ENCODE peak calls at places on chromosome 6, in eight cellular contexts. One of them, this sample, is unnamed.

GRCh38 chr6:130409394-130410095 is 43.7 kb downstream of the TMEM200A start:
- DNase-seq in transverse colon: no peak
- DNase-seq in astrocyte: no peak
- DNase-seq in heart right ventricle: no peak
- DNase-seq in CD8-positive, alpha-beta T cell: no peak
- DNase-seq in left ventricle myocardium inferior: no peak
- DNase-seq in lower lobe of right lung: no peak
- DNase-seq in fibroblast of lung: no peak
- DNase-seq in this sample: no peak

GRCh38 chr6:105087571-105088211 is 92.1 kb downstream of the POPDC3 start:
- DNase-seq in left ventricle myocardium inferior: no peak
- DNase-seq in CD8-positive, alpha-beta T cell: no peak
- DNase-seq in heart right ventricle: no peak
- DNase-seq in fibroblast of lung: peak; percentile 53
- DNase-seq in transverse colon: peak; percentile 23
- DNase-seq in lower lobe of right lung: no peak
- DNase-seq in astrocyte: peak; percentile 24
- DNase-seq in this sample: peak; percentile 31

GRCh38 chr6:41757931-41758640 is 10.9 kb upstream of the PGC start:
- DNase-seq in transverse colon: no peak
- DNase-seq in heart right ventricle: no peak
- DNase-seq in CD8-positive, alpha-beta T cell: no peak
- DNase-seq in fibroblast of lung: peak; percentile 48
- DNase-seq in astrocyte: peak; percentile 25
- DNase-seq in left ventricle myocardium inferior: no peak
- DNase-seq in lower lobe of right lung: peak; percentile 7
- DNase-seq in this sample: no peak

GRCh38 chr6:31901415-31901952 is 402 bp downstream of the ZBTB12 start:
- DNase-seq in transverse colon: peak; percentile 68
- DNase-seq in CD8-positive, alpha-beta T cell: peak; percentile 58
- DNase-seq in astrocyte: peak; percentile 32
- DNase-seq in left ventricle myocardium inferior: peak; percentile 69
- DNase-seq in heart right ventricle: peak; percentile 66
- DNase-seq in lower lobe of right lung: peak; percentile 75
- DNase-seq in fibroblast of lung: peak; percentile 62
- DNase-seq in this sample: peak; percentile 78

GRCh38 chr6:167102318-167102717 is 20.6 kb upstream of the CCR6 start:
- DNase-seq in fibroblast of lung: no peak
- DNase-seq in astrocyte: no peak
- DNase-seq in heart right ventricle: no peak
- DNase-seq in lower lobe of right lung: no peak
- DNase-seq in transverse colon: no peak
- DNase-seq in left ventricle myocardium inferior: no peak
- DNase-seq in CD8-positive, alpha-beta T cell: no peak
- DNase-seq in this sample: no peak

GRCh38 chr6:80382796-80383195 is 276.3 kb downstream of the BCKDHB start:
- DNase-seq in left ventricle myocardium inferior: no peak
- DNase-seq in heart right ventricle: no peak
- DNase-seq in fibroblast of lung: peak; percentile 42
- DNase-seq in lower lobe of right lung: no peak
- DNase-seq in transverse colon: no peak
- DNase-seq in astrocyte: peak; percentile 24
- DNase-seq in CD8-positive, alpha-beta T cell: no peak
- DNase-seq in this sample: no peak

GRCh38 chr6:52157301-52157930 is 28.8 kb upstream of the IL17A start:
- DNase-seq in lower lobe of right lung: no peak
- DNase-seq in transverse colon: no peak
- DNase-seq in left ventricle myocardium inferior: no peak
- DNase-seq in astrocyte: no peak
- DNase-seq in heart right ventricle: no peak
- DNase-seq in CD8-positive, alpha-beta T cell: no peak
- DNase-seq in fibroblast of lung: peak; percentile 7
- DNase-seq in this sample: no peak

GRCh38 chr6:138293428-138293827 is 75.1 kb upstream of the PBOV1 start:
- DNase-seq in CD8-positive, alpha-beta T cell: no peak
- DNase-seq in left ventricle myocardium inferior: no peak
- DNase-seq in heart right ventricle: no peak
- DNase-seq in lower lobe of right lung: no peak
- DNase-seq in transverse colon: no peak
- DNase-seq in astrocyte: peak; percentile 45
- DNase-seq in fibroblast of lung: peak; percentile 59
- DNase-seq in this sample: no peak

GRCh38 chr6:90425161-90425641 is 128.6 kb upstream of the BACH2 start:
- DNase-seq in heart right ventricle: no peak
- DNase-seq in fibroblast of lung: no peak
- DNase-seq in CD8-positive, alpha-beta T cell: no peak
- DNase-seq in transverse colon: no peak
- DNase-seq in astrocyte: no peak
- DNase-seq in lower lobe of right lung: no peak
- DNase-seq in left ventricle myocardium inferior: no peak
- DNase-seq in this sample: no peak

GRCh38 chr6:36754582-36755434 is 57.2 kb downstream of the RAB44 start:
- DNase-seq in fibroblast of lung: no peak
- DNase-seq in heart right ventricle: no peak
- DNase-seq in left ventricle myocardium inferior: no peak
- DNase-seq in astrocyte: no peak
- DNase-seq in transverse colon: no peak
- DNase-seq in CD8-positive, alpha-beta T cell: no peak
- DNase-seq in lower lobe of right lung: no peak
- DNase-seq in this sample: no peak

GRCh38 chr6:149235130-149235561 is 82.4 kb upstream of the TAB2 start:
- DNase-seq in fibroblast of lung: peak; percentile 95
- DNase-seq in heart right ventricle: no peak
- DNase-seq in transverse colon: peak; percentile 33
- DNase-seq in left ventricle myocardium inferior: no peak
- DNase-seq in CD8-positive, alpha-beta T cell: no peak
- DNase-seq in lower lobe of right lung: no peak
- DNase-seq in astrocyte: peak; percentile 92
- DNase-seq in this sample: peak; percentile 79

GRCh38 chr6:40556023-40556422 is 31.1 kb downstream of the LRFN2 start:
- DNase-seq in fibroblast of lung: no peak
- DNase-seq in left ventricle myocardium inferior: no peak
- DNase-seq in lower lobe of right lung: no peak
- DNase-seq in CD8-positive, alpha-beta T cell: no peak
- DNase-seq in heart right ventricle: no peak
- DNase-seq in transverse colon: no peak
- DNase-seq in astrocyte: no peak
- DNase-seq in this sample: no peak

GRCh38 chr6:156933201-156934053 is 156.2 kb downstream of the ARID1B start:
- DNase-seq in fibroblast of lung: no peak
- DNase-seq in lower lobe of right lung: peak; percentile 67
- DNase-seq in left ventricle myocardium inferior: no peak
- DNase-seq in astrocyte: no peak
- DNase-seq in CD8-positive, alpha-beta T cell: no peak
- DNase-seq in transverse colon: peak; percentile 76
- DNase-seq in heart right ventricle: no peak
- DNase-seq in this sample: no peak

GRCh38 chr6:110999634-111000270 is 17.9 kb downstream of the RPF2 start:
- DNase-seq in astrocyte: peak; percentile 12
- DNase-seq in heart right ventricle: no peak
- DNase-seq in fibroblast of lung: peak; percentile 11
- DNase-seq in lower lobe of right lung: no peak
- DNase-seq in transverse colon: no peak
- DNase-seq in left ventricle myocardium inferior: no peak
- DNase-seq in CD8-positive, alpha-beta T cell: no peak
- DNase-seq in this sample: no peak

GRCh38 chr6:8389034-8389818 is 46.1 kb downstream of the SLC35B3 start:
- DNase-seq in astrocyte: no peak
- DNase-seq in lower lobe of right lung: no peak
- DNase-seq in fibroblast of lung: no peak
- DNase-seq in transverse colon: peak; percentile 18
- DNase-seq in CD8-positive, alpha-beta T cell: no peak
- DNase-seq in heart right ventricle: no peak
- DNase-seq in left ventricle myocardium inferior: no peak
- DNase-seq in this sample: no peak

DNA sequence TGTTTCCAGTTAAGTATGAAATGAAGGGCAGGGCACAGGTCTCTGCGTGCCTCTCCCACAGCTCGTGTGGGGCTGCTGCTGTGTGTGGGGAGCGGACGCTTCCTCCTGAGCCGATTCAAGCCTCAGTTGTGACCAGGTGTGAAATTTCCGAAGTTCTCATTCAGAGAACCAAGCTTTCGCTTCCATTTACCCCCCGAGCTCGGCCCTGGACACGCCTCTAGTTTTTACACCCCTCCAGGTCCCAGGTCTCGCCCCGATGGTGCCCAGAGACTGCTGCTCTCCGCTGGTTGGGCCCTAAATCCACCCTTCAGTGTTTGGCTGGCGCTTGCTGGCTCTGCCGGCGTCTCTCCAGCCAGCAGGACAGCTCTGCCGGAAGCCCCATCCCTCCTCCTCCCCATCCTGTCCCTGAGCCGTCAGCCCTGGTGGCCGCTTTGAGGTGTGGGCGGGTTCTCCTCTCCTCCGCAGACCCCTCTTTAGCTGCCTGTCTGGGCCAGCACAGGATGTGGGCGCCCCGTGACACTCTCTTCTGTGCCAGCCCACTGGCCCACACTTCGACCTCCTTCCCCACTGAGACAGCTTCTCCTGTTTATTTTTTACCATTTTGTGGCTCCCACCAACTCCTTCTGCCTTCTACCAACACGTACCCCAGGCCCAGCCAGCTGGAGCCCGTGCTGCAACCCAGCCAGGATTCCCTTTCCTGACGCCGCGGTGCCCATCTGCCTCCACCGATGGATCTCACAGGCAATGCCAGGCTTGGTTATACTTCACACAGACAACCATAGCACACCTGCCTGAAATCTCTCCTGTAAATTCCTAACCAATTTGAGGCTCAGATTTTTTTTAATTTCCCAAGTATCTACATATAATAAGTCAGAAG is 142.8 kb downstream of the DLL1 start:
- DNase-seq in heart right ventricle: no peak
- DNase-seq in astrocyte: no peak
- DNase-seq in CD8-positive, alpha-beta T cell: peak; percentile 46
- DNase-seq in lower lobe of right lung: peak; percentile 55
- DNase-seq in transverse colon: peak; percentile 28
- DNase-seq in fibroblast of lung: no peak
- DNase-seq in left ventricle myocardium inferior: no peak
- DNase-seq in this sample: no peak
- H3K9me3 ChIP-seq in heart right ventricle: no peaks in the 10 kb centered on the region
- H3K9me3 ChIP-seq in astrocyte: peaks cover 5% of the 10 kb centered on the region
- H3K9me3 ChIP-seq in CD8-positive, alpha-beta T cell: no peaks in the 10 kb centered on the region
- H3K9me3 ChIP-seq in lower lobe of right lung: no peaks in the 10 kb centered on the region
- H3K9me3 ChIP-seq in transverse colon: no peaks in the 10 kb centered on the region
- H3K9me3 ChIP-seq in fibroblast of lung: no peaks in the 10 kb centered on the region
- H3K9me3 ChIP-seq in left ventricle myocardium inferior: peaks cover 13% of the 10 kb centered on the region
- H3K9me3 ChIP-seq in this sample: no peaks in the 10 kb centered on the region

GRCh38 chr6:6323352-6323751 is 2.9 kb upstream of the F13A1 start:
- DNase-seq in transverse colon: no peak
- DNase-seq in CD8-positive, alpha-beta T cell: no peak
- DNase-seq in lower lobe of right lung: no peak
- DNase-seq in astrocyte: no peak
- DNase-seq in heart right ventricle: no peak
- DNase-seq in fibroblast of lung: no peak
- DNase-seq in left ventricle myocardium inferior: no peak
- DNase-seq in this sample: no peak

GRCh38 chr6:6317825-6318733 is 2.4 kb downstream of the F13A1 start:
- DNase-seq in left ventricle myocardium inferior: peak; percentile 72
- DNase-seq in heart right ventricle: peak; percentile 60
- DNase-seq in CD8-positive, alpha-beta T cell: no peak
- DNase-seq in astrocyte: no peak
- DNase-seq in fibroblast of lung: no peak
- DNase-seq in lower lobe of right lung: no peak
- DNase-seq in transverse colon: no peak
- DNase-seq in this sample: peak; percentile 86

GRCh38 chr6:6320901-6321300 is 439 bp upstream of the F13A1 start:
- DNase-seq in lower lobe of right lung: no peak
- DNase-seq in heart right ventricle: no peak
- DNase-seq in astrocyte: no peak
- DNase-seq in fibroblast of lung: peak; percentile 2
- DNase-seq in transverse colon: no peak
- DNase-seq in left ventricle myocardium inferior: no peak
- DNase-seq in CD8-positive, alpha-beta T cell: no peak
- DNase-seq in this sample: no peak

GRCh38 chr6:6317386-6317785 is 3.1 kb downstream of the F13A1 start:
- DNase-seq in fibroblast of lung: no peak
- DNase-seq in heart right ventricle: no peak
- DNase-seq in CD8-positive, alpha-beta T cell: no peak
- DNase-seq in transverse colon: no peak
- DNase-seq in lower lobe of right lung: no peak
- DNase-seq in left ventricle myocardium inferior: no peak
- DNase-seq in astrocyte: no peak
- DNase-seq in this sample: no peak

GRCh38 chr6:6319947-6320811 is at the start of gene F13A1:
- DNase-seq in transverse colon: peak; percentile 17
- DNase-seq in fibroblast of lung: no peak
- DNase-seq in left ventricle myocardium inferior: peak; percentile 32
- DNase-seq in heart right ventricle: peak; percentile 45
- DNase-seq in lower lobe of right lung: peak; percentile 51
- DNase-seq in astrocyte: no peak
- DNase-seq in CD8-positive, alpha-beta T cell: no peak
- DNase-seq in this sample: peak; percentile 32
- TF ChIP-seq CTCF in transverse colon: no peak
- TF ChIP-seq CTCF in fibroblast of lung: no peak
- TF ChIP-seq CTCF in left ventricle myocardium inferior: no peak
- TF ChIP-seq CTCF in heart right ventricle: no peak
- TF ChIP-seq CTCF in lower lobe of right lung: no peak
- TF ChIP-seq CTCF in astrocyte: no peak
- TF ChIP-seq CTCF in CD8-positive, alpha-beta T cell: no peak
- TF ChIP-seq CTCF in this sample: no peak

DNA sequence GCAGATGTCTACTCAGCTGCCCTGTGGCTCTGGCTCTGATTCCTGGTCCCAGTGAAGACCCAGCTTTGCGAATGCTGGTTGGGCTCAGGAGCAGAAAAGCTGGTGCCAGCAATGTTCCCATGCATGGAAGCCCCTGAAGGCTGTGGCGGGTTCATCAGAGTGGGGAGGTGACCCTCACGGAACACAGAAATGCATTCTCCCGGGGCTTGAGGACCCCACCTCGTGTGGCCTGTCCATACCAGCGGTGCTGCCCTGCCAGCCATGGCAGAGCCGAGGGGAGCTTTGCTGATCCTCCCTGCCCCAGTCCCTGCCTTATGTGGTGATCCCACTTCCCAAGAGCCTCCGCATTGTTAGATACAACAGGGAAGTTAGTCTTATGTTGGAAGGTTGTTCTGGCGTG is 157.7 kb upstream of the THBS2 start:
- DNase-seq in fibroblast of lung: no peak
- DNase-seq in left ventricle myocardium inferior: no peak
- DNase-seq in astrocyte: no peak
- DNase-seq in lower lobe of right lung: no peak
- DNase-seq in transverse colon: no peak
- DNase-seq in heart right ventricle: no peak
- DNase-seq in CD8-positive, alpha-beta T cell: no peak
- DNase-seq in this sample: no peak
- H3K9me3 ChIP-seq in fibroblast of lung: no peaks in the 10 kb centered on the region
- H3K9me3 ChIP-seq in left ventricle myocardium inferior: peaks cover 38% of the 10 kb centered on the region
- H3K9me3 ChIP-seq in astrocyte: peaks cover 2% of the 10 kb centered on the region
- H3K9me3 ChIP-seq in lower lobe of right lung: peaks cover 9% of the 10 kb centered on the region
- H3K9me3 ChIP-seq in transverse colon: peaks cover 15% of the 10 kb centered on the region
- H3K9me3 ChIP-seq in heart right ventricle: peaks cover 21% of the 10 kb centered on the region
- H3K9me3 ChIP-seq in CD8-positive, alpha-beta T cell: no peaks in the 10 kb centered on the region
- H3K9me3 ChIP-seq in this sample: no peaks in the 10 kb centered on the region

DNA sequence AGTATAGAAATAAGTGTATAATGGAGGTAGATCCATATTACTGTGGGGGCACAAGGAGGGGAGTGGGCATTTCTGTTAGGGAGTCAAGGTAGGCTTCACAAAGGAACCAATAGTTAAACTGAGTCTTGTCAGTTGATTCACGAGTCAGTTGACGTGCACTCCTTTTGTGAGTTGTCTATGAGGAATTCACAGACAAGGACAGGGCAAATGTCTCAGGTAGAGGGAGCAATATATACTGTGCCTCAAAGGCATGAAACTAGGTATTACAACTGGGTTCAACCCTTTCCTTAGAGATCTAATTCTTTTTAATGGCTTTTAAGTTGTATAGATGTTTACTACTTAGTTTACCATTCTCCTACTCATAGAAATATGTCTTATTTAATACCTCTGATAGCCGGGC is 11.0 kb downstream of the TMEM14C start:
- DNase-seq in heart right ventricle: no peak
- DNase-seq in fibroblast of lung: no peak
- DNase-seq in CD8-positive, alpha-beta T cell: no peak
- DNase-seq in transverse colon: no peak
- DNase-seq in astrocyte: no peak
- DNase-seq in left ventricle myocardium inferior: no peak
- DNase-seq in lower lobe of right lung: no peak
- DNase-seq in this sample: no peak
- TF ChIP-seq CTCF in heart right ventricle: no peak
- TF ChIP-seq CTCF in fibroblast of lung: no peak
- TF ChIP-seq CTCF in CD8-positive, alpha-beta T cell: no peak
- TF ChIP-seq CTCF in transverse colon: no peak
- TF ChIP-seq CTCF in astrocyte: no peak
- TF ChIP-seq CTCF in left ventricle myocardium inferior: no peak
- TF ChIP-seq CTCF in lower lobe of right lung: no peak
- TF ChIP-seq CTCF in this sample: no peak